ENCODE peak calls at places on chromosome 22, in ten cellular contexts. One of them, this sample, is unnamed.

GRCh38 chr22:19037282-19038163 is 84.7 kb downstream of the DGCR2 start:
- DNase-seq in mucosa of descending colon: no peak
- DNase-seq in stomach: no peak
- DNase-seq in Panc1: no peak
- DNase-seq in PC-9: no peak
- DNase-seq in coronary artery: no peak
- DNase-seq in A549: no peak
- DNase-seq in GM23338: no peak
- DNase-seq in upper lobe of right lung: peak
- DNase-seq in MM.1S: no peak
- DNase-seq in this sample: no peak

GRCh38 chr22:28547132-28547842 is 132.4 kb downstream of the TTC28 start:
- DNase-seq in mucosa of descending colon: no peak
- DNase-seq in stomach: no peak
- DNase-seq in Panc1: no peak
- DNase-seq in PC-9: no peak
- DNase-seq in coronary artery: no peak
- DNase-seq in A549: peak
- DNase-seq in GM23338: no peak
- DNase-seq in upper lobe of right lung: no peak
- DNase-seq in MM.1S: no peak
- DNase-seq in this sample: peak

GRCh38 chr22:28051787-28052356 is 132.8 kb upstream of the PITPNB start:
- DNase-seq in mucosa of descending colon: no peak
- DNase-seq in stomach: peak
- DNase-seq in Panc1: peak
- DNase-seq in PC-9: peak
- DNase-seq in coronary artery: no peak
- DNase-seq in A549: peak
- DNase-seq in GM23338: peak
- DNase-seq in upper lobe of right lung: peak
- DNase-seq in MM.1S: no peak
- DNase-seq in this sample: no peak

GRCh38 chr22:41380993-41381328 is 781 bp upstream of the TEF start:
- DNase-seq in mucosa of descending colon: no peak
- DNase-seq in stomach: peak
- DNase-seq in Panc1: no peak
- DNase-seq in PC-9: no peak
- DNase-seq in coronary artery: peak
- DNase-seq in A549: peak
- DNase-seq in GM23338: no peak
- DNase-seq in upper lobe of right lung: no peak
- DNase-seq in MM.1S: no peak
- DNase-seq in this sample: peak

GRCh38 chr22:50146440-50147228 is 23.9 kb upstream of the PANX2 start:
- DNase-seq in mucosa of descending colon: no peak
- DNase-seq in stomach: peak
- DNase-seq in Panc1: no peak
- DNase-seq in PC-9: peak
- DNase-seq in coronary artery: peak
- DNase-seq in A549: peak
- DNase-seq in GM23338: no peak
- DNase-seq in upper lobe of right lung: peak
- DNase-seq in MM.1S: no peak
- DNase-seq in this sample: peak

GRCh38 chr22:28151241-28151640 is 232.2 kb upstream of the PITPNB start:
- DNase-seq in mucosa of descending colon: no peak
- DNase-seq in stomach: no peak
- DNase-seq in Panc1: no peak
- DNase-seq in PC-9: no peak
- DNase-seq in coronary artery: no peak
- DNase-seq in A549: no peak
- DNase-seq in GM23338: no peak
- DNase-seq in upper lobe of right lung: no peak
- DNase-seq in MM.1S: no peak
- DNase-seq in this sample: no peak

GRCh38 chr22:28909375-28909774 is 26.0 kb downstream of the ZNRF3 start:
- DNase-seq in mucosa of descending colon: no peak
- DNase-seq in stomach: no peak
- DNase-seq in Panc1: no peak
- DNase-seq in PC-9: no peak
- DNase-seq in coronary artery: no peak
- DNase-seq in A549: no peak
- DNase-seq in GM23338: no peak
- DNase-seq in upper lobe of right lung: no peak
- DNase-seq in MM.1S: no peak
- DNase-seq in this sample: no peak

GRCh38 chr22:30572840-30573593 is 1.4 kb downstream of the GAL3ST1 start:
- DNase-seq in mucosa of descending colon: no peak
- DNase-seq in stomach: no peak
- DNase-seq in Panc1: no peak
- DNase-seq in PC-9: no peak
- DNase-seq in coronary artery: no peak
- DNase-seq in A549: peak
- DNase-seq in GM23338: no peak
- DNase-seq in upper lobe of right lung: no peak
- DNase-seq in MM.1S: no peak
- DNase-seq in this sample: no peak

GRCh38 chr22:29225422-29226090 is 19.9 kb downstream of the EMID1 start:
- DNase-seq in mucosa of descending colon: no peak
- DNase-seq in stomach: no peak
- DNase-seq in Panc1: no peak
- DNase-seq in PC-9: no peak
- DNase-seq in coronary artery: peak
- DNase-seq in A549: no peak
- DNase-seq in GM23338: no peak
- DNase-seq in upper lobe of right lung: peak
- DNase-seq in MM.1S: no peak
- DNase-seq in this sample: no peak

GRCh38 chr22:30243671-30244465 is 2.7 kb downstream of the LIF start:
- DNase-seq in mucosa of descending colon: peak
- DNase-seq in stomach: no peak
- DNase-seq in Panc1: no peak
- DNase-seq in PC-9: no peak
- DNase-seq in coronary artery: no peak
- DNase-seq in A549: no peak
- DNase-seq in GM23338: no peak
- DNase-seq in upper lobe of right lung: no peak
- DNase-seq in MM.1S: no peak
- DNase-seq in this sample: no peak

GRCh38 chr22:49086606-49087157 is 741.0 kb downstream of the BRD1 start:
- DNase-seq in mucosa of descending colon: no peak
- DNase-seq in stomach: no peak
- DNase-seq in Panc1: no peak
- DNase-seq in PC-9: no peak
- DNase-seq in coronary artery: no peak
- DNase-seq in A549: no peak
- DNase-seq in GM23338: no peak
- DNase-seq in upper lobe of right lung: peak
- DNase-seq in MM.1S: no peak
- DNase-seq in this sample: no peak

GRCh38 chr22:50733521-50734342 is 4.3 kb upstream of the ACR start:
- DNase-seq in mucosa of descending colon: peak
- DNase-seq in stomach: no peak
- DNase-seq in Panc1: no peak
- DNase-seq in PC-9: no peak
- DNase-seq in coronary artery: no peak
- DNase-seq in A549: no peak
- DNase-seq in GM23338: no peak
- DNase-seq in upper lobe of right lung: peak
- DNase-seq in MM.1S: peak
- DNase-seq in this sample: peak

GRCh38 chr22:22196018-22196533 is 48.5 kb upstream of the VPREB1 start:
- DNase-seq in mucosa of descending colon: no peak
- DNase-seq in stomach: no peak
- DNase-seq in Panc1: no peak
- DNase-seq in PC-9: no peak
- DNase-seq in coronary artery: no peak
- DNase-seq in A549: no peak
- DNase-seq in GM23338: no peak
- DNase-seq in upper lobe of right lung: no peak
- DNase-seq in MM.1S: peak
- DNase-seq in this sample: no peak

GRCh38 chr22:22578702-22579424 is 19.8 kb upstream of the PRAME start:
- DNase-seq in mucosa of descending colon: no peak
- DNase-seq in stomach: no peak
- DNase-seq in Panc1: no peak
- DNase-seq in PC-9: no peak
- DNase-seq in coronary artery: no peak
- DNase-seq in A549: peak
- DNase-seq in GM23338: no peak
- DNase-seq in upper lobe of right lung: no peak
- DNase-seq in MM.1S: no peak
- DNase-seq in this sample: no peak

GRCh38 chr22:24925586-24926427 is 20.7 kb downstream of the LHFPL7 start:
- DNase-seq in mucosa of descending colon: no peak
- DNase-seq in stomach: no peak
- DNase-seq in Panc1: no peak
- DNase-seq in PC-9: no peak
- DNase-seq in coronary artery: no peak
- DNase-seq in A549: no peak
- DNase-seq in GM23338: peak
- DNase-seq in upper lobe of right lung: no peak
- DNase-seq in MM.1S: no peak
- DNase-seq in this sample: no peak

GRCh38 chr22:50031189-50032091 is 18.9 kb upstream of the IL17REL start:
- DNase-seq in mucosa of descending colon: no peak
- DNase-seq in stomach: no peak
- DNase-seq in Panc1: no peak
- DNase-seq in PC-9: no peak
- DNase-seq in coronary artery: peak
- DNase-seq in A549: no peak
- DNase-seq in GM23338: no peak
- DNase-seq in upper lobe of right lung: peak
- DNase-seq in MM.1S: no peak
- DNase-seq in this sample: no peak

GRCh38 chr22:30457964-30458363 is 13.9 kb downstream of the SEC14L3 start:
- DNase-seq in mucosa of descending colon: no peak
- DNase-seq in stomach: no peak
- DNase-seq in Panc1: no peak
- DNase-seq in PC-9: no peak
- DNase-seq in coronary artery: no peak
- DNase-seq in A549: no peak
- DNase-seq in GM23338: no peak
- DNase-seq in upper lobe of right lung: no peak
- DNase-seq in MM.1S: no peak
- DNase-seq in this sample: no peak

GRCh38 chr22:48896766-48897637 is 930.7 kb downstream of the BRD1 start:
- DNase-seq in mucosa of descending colon: no peak
- DNase-seq in stomach: peak
- DNase-seq in Panc1: no peak
- DNase-seq in PC-9: no peak
- DNase-seq in coronary artery: no peak
- DNase-seq in A549: no peak
- DNase-seq in GM23338: no peak
- DNase-seq in upper lobe of right lung: peak
- DNase-seq in MM.1S: no peak
- DNase-seq in this sample: no peak

GRCh38 chr22:50507991-50508884 is at the start of gene NCAPH2:
- DNase-seq in mucosa of descending colon: peak
- DNase-seq in stomach: peak
- DNase-seq in Panc1: no peak
- DNase-seq in PC-9: peak
- DNase-seq in coronary artery: no peak
- DNase-seq in A549: peak
- DNase-seq in GM23338: peak
- DNase-seq in upper lobe of right lung: peak
- DNase-seq in MM.1S: peak
- DNase-seq in this sample: peak

GRCh38 chr22:22089459-22090308 is 107.1 kb upstream of the TOP3B start:
- DNase-seq in mucosa of descending colon: no peak
- DNase-seq in stomach: no peak
- DNase-seq in Panc1: no peak
- DNase-seq in PC-9: no peak
- DNase-seq in coronary artery: no peak
- DNase-seq in A549: no peak
- DNase-seq in GM23338: no peak
- DNase-seq in upper lobe of right lung: no peak
- DNase-seq in MM.1S: no peak
- DNase-seq in this sample: no peak

GRCh38 chr22:28464179-28464578 is 215.5 kb downstream of the TTC28 start:
- DNase-seq in mucosa of descending colon: no peak
- DNase-seq in stomach: no peak
- DNase-seq in Panc1: no peak
- DNase-seq in PC-9: no peak
- DNase-seq in coronary artery: no peak
- DNase-seq in A549: no peak
- DNase-seq in GM23338: no peak
- DNase-seq in upper lobe of right lung: no peak
- DNase-seq in MM.1S: no peak
- DNase-seq in this sample: no peak

GRCh38 chr22:39299829-39300178 is 19.6 kb downstream of the RPL3 start:
- DNase-seq in mucosa of descending colon: no peak
- DNase-seq in stomach: no peak
- DNase-seq in Panc1: no peak
- DNase-seq in PC-9: peak
- DNase-seq in coronary artery: no peak
- DNase-seq in A549: peak
- DNase-seq in GM23338: peak
- DNase-seq in upper lobe of right lung: no peak
- DNase-seq in MM.1S: no peak
- DNase-seq in this sample: no peak
- H3K4me3 ChIP-seq in mucosa of descending colon: no peak
- H3K4me3 ChIP-seq in stomach: no peak
- H3K4me3 ChIP-seq in Panc1: no peak
- H3K4me3 ChIP-seq in PC-9: no peak
- H3K4me3 ChIP-seq in coronary artery: peak
- H3K4me3 ChIP-seq in A549: no peak
- H3K4me3 ChIP-seq in GM23338: no peak
- H3K4me3 ChIP-seq in upper lobe of right lung: peak
- H3K4me3 ChIP-seq in MM.1S: no peak
- H3K4me3 ChIP-seq in this sample: no peak

GRCh38 chr22:37019309-37020191 is at the start of the genes MPST and TST:
- DNase-seq in mucosa of descending colon: peak
- DNase-seq in stomach: peak
- DNase-seq in Panc1: no peak
- DNase-seq in PC-9: peak
- DNase-seq in coronary artery: no peak
- DNase-seq in A549: peak
- DNase-seq in GM23338: peak
- DNase-seq in upper lobe of right lung: peak
- DNase-seq in MM.1S: peak
- DNase-seq in this sample: no peak
- TF ChIP-seq CTCF in mucosa of descending colon: no peak
- TF ChIP-seq CTCF in stomach: no peak
- TF ChIP-seq CTCF in Panc1: no peak
- TF ChIP-seq CTCF in PC-9: peak
- TF ChIP-seq CTCF in coronary artery: no peak
- TF ChIP-seq CTCF in A549: no peak
- TF ChIP-seq CTCF in GM23338: peak
- TF ChIP-seq CTCF in upper lobe of right lung: no peak
- TF ChIP-seq CTCF in MM.1S: peak
- TF ChIP-seq CTCF in this sample: no peak

GRCh38 chr22:35307372-35307771 is 7.7 kb downstream of the TOM1 start:
- DNase-seq in mucosa of descending colon: no peak
- DNase-seq in stomach: no peak
- DNase-seq in Panc1: no peak
- DNase-seq in PC-9: no peak
- DNase-seq in coronary artery: no peak
- DNase-seq in A549: no peak
- DNase-seq in GM23338: no peak
- DNase-seq in upper lobe of right lung: peak
- DNase-seq in MM.1S: no peak
- DNase-seq in this sample: no peak
- H3K4me3 ChIP-seq in mucosa of descending colon: no peak
- H3K4me3 ChIP-seq in stomach: no peak
- H3K4me3 ChIP-seq in Panc1: no peak
- H3K4me3 ChIP-seq in PC-9: no peak
- H3K4me3 ChIP-seq in coronary artery: no peak
- H3K4me3 ChIP-seq in A549: no peak
- H3K4me3 ChIP-seq in GM23338: no peak
- H3K4me3 ChIP-seq in upper lobe of right lung: no peak
- H3K4me3 ChIP-seq in MM.1S: no peak
- H3K4me3 ChIP-seq in this sample: no peak

GRCh38 chr22:43136255-43136654 is 6.9 kb downstream of the MCAT start:
- DNase-seq in mucosa of descending colon: no peak
- DNase-seq in stomach: peak
- DNase-seq in Panc1: no peak
- DNase-seq in PC-9: peak
- DNase-seq in coronary artery: no peak
- DNase-seq in A549: peak
- DNase-seq in GM23338: peak
- DNase-seq in upper lobe of right lung: no peak
- DNase-seq in MM.1S: no peak
- DNase-seq in this sample: no peak
- TF ChIP-seq CTCF in mucosa of descending colon: peak
- TF ChIP-seq CTCF in stomach: no peak
- TF ChIP-seq CTCF in Panc1: peak
- TF ChIP-seq CTCF in PC-9: peak
- TF ChIP-seq CTCF in coronary artery: peak
- TF ChIP-seq CTCF in A549: peak
- TF ChIP-seq CTCF in GM23338: peak
- TF ChIP-seq CTCF in upper lobe of right lung: peak
- TF ChIP-seq CTCF in MM.1S: peak
- TF ChIP-seq CTCF in this sample: peak